ENCODE peak calls at places on chromosome 1, in seven cellular contexts. J is osteoblast; K is stimulated activated CD4-positive, alpha-beta T cell treated with anti-CD3 and anti-CD28 coated beads, Interleukin-15, amount 100 ng/mL, for 1 hour; W is brain pericyte; S is skeletal muscle cell; D is NCI-H2081; U is HT-29. A is an unnamed sample.

GRCh38 chr1:212565571-212566305 is 42.8 kb upstream of the ATF3 start:
- DNase-seq in J (no peak), K (no peak), W (no peak), S (no peak), D (no peak), U (no peak), A (no peak)

GRCh38 chr1:187203257-187203656 is 374.5 kb downstream of the PLA2G4A start:
- DNase-seq in J (no peak), K (no peak), W (no peak), S (peak), D (no peak), U (no peak), A (no peak)

GRCh38 chr1:98103617-98104284 is 182.9 kb upstream of the DPYD start:
- DNase-seq in J (no peak), K (no peak), W (no peak), S (no peak), D (no peak), U (no peak), A (no peak)

GRCh38 chr1:164735315-164736052 is 176.5 kb downstream of the PBX1 start:
- DNase-seq in J (no peak), K (no peak), W (no peak), S (no peak), D (no peak), U (peak), A (no peak)

GRCh38 chr1:168234846-168235547 is 9.2 kb downstream of the SFT2D2 start:
- DNase-seq in J (peak), K (no peak), W (no peak), S (no peak), D (peak), U (peak), A (peak)

GRCh38 chr1:177569476-177569875 is 398.7 kb downstream of the BRINP2 start:
- DNase-seq in J (no peak), K (no peak), W (no peak), S (no peak), D (no peak), U (no peak), A (no peak)

GRCh38 chr1:233097546-233098254 is 147.3 kb downstream of the NTPCR start:
- DNase-seq in J (no peak), K (no peak), W (no peak), S (no peak), D (no peak), U (no peak), A (no peak)

GRCh38 chr1:60541831-60542532 is 468.4 kb upstream of the C1orf87 start:
- DNase-seq in J (no peak), K (no peak), W (no peak), S (no peak), D (no peak), U (no peak), A (no peak)

GRCh38 chr1:147225193-147225730 is at the start of gene FMO5:
- DNase-seq in J (peak), K (peak), W (peak), S (no peak), D (no peak), U (peak), A (peak)

GRCh38 chr1:160618327-160618726 is 28.5 kb downstream of the SLAMF1 start:
- DNase-seq in J (no peak), K (no peak), W (no peak), S (no peak), D (no peak), U (no peak), A (no peak)

GRCh38 chr1:218346391-218347204 is 1.5 kb downstream of the TGFB2 start:
- DNase-seq in J (peak), K (no peak), W (no peak), S (no peak), D (no peak), U (peak), A (no peak)

GRCh38 chr1:182235952-182236650 is 155.5 kb downstream of the GLUL start:
- DNase-seq in J (no peak), K (no peak), W (no peak), S (no peak), D (peak), U (no peak), A (no peak)

GRCh38 chr1:193281894-193282293 is 95.5 kb upstream of the B3GALT2 start:
- DNase-seq in J (no peak), K (no peak), W (no peak), S (no peak), D (no peak), U (no peak), A (no peak)

GRCh38 chr1:3533051-3534048 is 78.0 kb downstream of the MEGF6 start:
- DNase-seq in J (no peak), K (no peak), W (no peak), S (no peak), D (no peak), U (no peak), A (no peak)

GRCh38 chr1:23521588-23521987 is 9.4 kb downstream of the E2F2 start:
- DNase-seq in J (no peak), K (no peak), W (no peak), S (no peak), D (peak), U (no peak), A (no peak)